ENCODE peak calls at places on chromosomes 2 and 18, in four cellular contexts. A is H1, R is mesendoderm, K is IMR-90. M is an unnamed sample.

GRCh38 chr2:199760574-199760973 is 90.4 kb downstream of the FTCDNL1 start:
- DNase-seq in A (no peak), K (no peak), R (peak; percentile 21), M (no peak)

GRCh38 chr2:88545118-88545517 is 82.1 kb downstream of the EIF2AK3 start:
- DNase-seq in K (peak; percentile 38), R (peak; percentile 82), A (no peak), M (no peak)

GRCh38 chr2:65794994-65795393 is 362.6 kb upstream of the SPRED2 start:
- DNase-seq in A (no peak), K (no peak), R (no peak), M (no peak)

GRCh38 chr2:31271851-31272267 is 37.9 kb downstream of the EHD3 start:
- DNase-seq in A (no peak), R (peak; percentile 63), K (peak; percentile 26), M (no peak)

GRCh38 chr2:231395188-231396057 is at the start of gene B3GNT7:
- DNase-seq in A (peak; percentile 82), R (no peak), K (no peak), M (no peak)

GRCh38 chr18:13514558-13514957 is 211.8 kb downstream of the FAM210A start:
- DNase-seq in A (no peak), K (no peak), R (no peak), M (no peak)

GRCh38 chr2:229601936-229602335 is 112.4 kb downstream of the DNER start:
- DNase-seq in K (no peak), R (no peak), A (no peak), M (no peak)

GRCh38 chr2:208415897-208416296 is 9.3 kb downstream of the PTH2R start:
- DNase-seq in K (no peak), A (no peak), R (no peak), M (no peak)

GRCh38 chr2:99545066-99545465 is 55.2 kb upstream of the REV1 start:
- DNase-seq in R (peak; percentile 60), K (peak; percentile 57), A (no peak), M (no peak)

GRCh38 chr2:160220545-160221009 is 20.5 kb upstream of the ITGB6 start:
- DNase-seq in R (peak; percentile 51), K (no peak), A (no peak), M (no peak)

GRCh38 chr18:35616664-35617423 is 35.3 kb downstream of the GALNT1 start:
- DNase-seq in R (peak; percentile 75), A (no peak), K (peak; percentile 92), M (no peak)

GRCh38 chr18:22185298-22185697 is 15.9 kb downstream of the GATA6 start:
- DNase-seq in K (no peak), A (no peak), R (no peak), M (no peak)

GRCh38 chr2:43082111-43082877 is 144.1 kb downstream of the ZFP36L2 start:
- DNase-seq in K (peak; percentile 79), A (no peak), R (no peak), M (no peak)

GRCh38 chr2:11547912-11548497 is 14.2 kb downstream of the GREB1 start:
- DNase-seq in A (peak; percentile 28), K (no peak), R (no peak), M (no peak)

GRCh38 chr2:229553091-229553490 is 161.3 kb downstream of the DNER start:
- DNase-seq in R (no peak), A (no peak), K (no peak), M (no peak)

GRCh38 chr2:46135936-46136335 is 161.3 kb upstream of the EPAS1 start:
- DNase-seq in A (no peak), K (peak; percentile 64), R (peak; percentile 56), M (no peak)

DNA sequence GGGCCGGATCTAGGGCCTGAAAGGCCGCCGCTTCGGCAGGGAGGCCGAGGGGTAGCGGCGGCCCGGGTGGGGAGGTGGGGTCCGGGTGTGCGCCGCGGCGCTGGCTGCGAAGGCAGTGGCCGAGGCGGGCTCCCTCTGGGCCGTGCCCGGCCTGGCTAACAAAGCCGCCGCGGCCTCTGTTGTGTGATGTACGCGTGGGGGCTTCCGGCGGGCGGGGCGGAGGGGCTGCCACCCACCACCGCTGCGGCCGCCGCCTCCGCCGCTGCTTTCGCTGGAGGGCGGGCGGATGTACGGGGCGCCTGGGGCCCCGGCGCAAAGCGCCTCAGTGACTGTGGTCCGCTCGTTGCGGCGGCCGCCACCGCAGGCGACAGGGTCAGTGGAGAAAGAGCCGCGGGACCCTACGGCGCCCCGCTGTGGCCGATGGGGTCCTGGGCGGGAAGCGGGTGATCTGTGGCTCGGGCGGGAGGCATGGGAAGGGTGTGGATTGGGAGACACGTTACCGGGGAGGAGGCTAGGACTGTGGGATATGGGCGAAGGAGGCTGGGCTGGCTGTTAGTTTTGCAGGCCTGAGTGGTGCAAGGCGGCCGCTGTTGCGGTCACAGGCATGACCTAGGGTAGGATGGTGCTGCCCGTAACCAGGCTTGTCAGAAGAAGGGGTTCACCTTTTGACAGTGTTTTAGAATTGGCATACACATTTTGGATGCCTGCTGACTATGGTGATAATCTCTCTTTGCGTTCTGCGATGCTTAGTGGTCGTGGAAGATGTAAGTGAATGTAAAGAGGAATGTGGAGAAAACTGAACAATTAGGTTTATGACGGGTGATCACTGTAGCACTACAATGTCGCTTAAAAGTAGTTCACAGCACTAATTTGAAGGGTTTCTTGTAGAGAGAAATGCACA is 662 bp downstream of the BZW1 start:
- DNase-seq in R (peak; percentile 70), K (peak; percentile 49), A (peak; percentile 71), M (peak; percentile 52)
- H2BK15ac ChIP-seq in R (no peak overlapping the region), K (no peak overlapping the region), A (no peak overlapping the region), M (no peak overlapping the region)

DNA sequence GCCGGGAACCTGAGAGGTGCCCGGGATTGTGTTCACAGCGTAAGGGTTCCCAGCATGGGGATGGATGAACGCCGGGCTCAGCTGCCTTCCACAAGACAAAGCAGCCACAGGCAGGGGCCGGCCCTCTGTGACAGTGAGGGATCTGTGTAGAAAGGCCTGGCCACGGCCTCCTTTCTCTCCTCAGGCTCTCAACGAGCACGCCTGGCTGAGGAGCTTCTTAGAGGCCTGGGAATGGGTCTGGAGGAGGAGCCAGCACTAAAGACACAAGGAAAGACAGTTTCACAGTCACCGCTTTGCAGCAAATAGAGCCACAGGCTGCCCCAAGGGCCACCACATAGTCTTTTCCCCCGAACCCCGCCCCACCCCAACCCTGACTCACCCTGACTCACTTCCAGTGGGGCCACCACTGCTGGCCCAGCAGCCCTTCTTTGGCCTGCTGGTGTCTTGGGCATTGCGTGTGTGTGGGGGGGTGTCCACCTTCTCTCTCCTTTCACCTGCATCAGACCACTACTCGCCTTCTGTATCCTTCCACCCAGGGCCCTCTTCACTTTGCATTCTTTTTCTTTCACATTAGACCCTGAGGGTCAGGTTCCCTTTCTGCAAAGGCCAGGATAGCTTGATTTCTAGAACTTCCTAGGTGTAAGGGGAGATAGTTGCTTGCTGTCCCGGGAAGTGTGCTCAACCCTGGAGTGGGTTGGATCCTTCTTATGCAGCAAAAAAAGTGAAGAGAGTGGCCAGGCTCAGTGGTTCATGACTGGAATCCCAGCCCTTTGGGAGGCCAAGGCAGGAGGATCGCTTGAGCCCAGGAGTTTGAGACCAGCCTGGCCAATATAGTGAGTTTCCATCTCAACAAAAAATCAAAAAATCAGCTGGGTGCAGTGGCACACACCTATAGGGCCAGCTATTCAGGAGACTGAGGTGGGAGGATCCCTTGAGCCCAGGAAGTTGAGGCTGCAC is 19.3 kb upstream of the HPCAL1 start:
- DNase-seq in A (no peak), K (peak; percentile 87), R (peak; percentile 24), M (peak; percentile 38)
- H3K18ac ChIP-seq in A (no peak overlapping the region), K (peak overlapping the region; percentile 58), R (no peak overlapping the region), M (peak overlapping the region; percentile 86)

GRCh38 chr2:237878321-237879057 is 19.1 kb downstream of the RAMP1 start:
- DNase-seq in K (no peak), R (no peak), A (peak; percentile 47), M (no peak)
- H2BK15ac ChIP-seq in K (no peak overlapping the region), R (no peak overlapping the region), A (no peak overlapping the region), M (no peak overlapping the region)

GRCh38 chr2:8546319-8547283 is 135.3 kb upstream of the ID2 start:
- DNase-seq in R (no peak), A (no peak), K (no peak), M (no peak)

GRCh38 chr2:8545676-8546318 is 136.1 kb upstream of the ID2 start:
- DNase-seq in K (no peak), R (no peak), A (no peak), M (no peak)

GRCh38 chr2:8543412-8544167 is 138.3 kb upstream of the ID2 start:
- DNase-seq in A (no peak), K (peak; percentile 90), R (no peak), M (no peak)

GRCh38 chr2:8544168-8544785 is 137.6 kb upstream of the ID2 start:
- DNase-seq in R (no peak), A (no peak), K (no peak), M (no peak)

DNA sequence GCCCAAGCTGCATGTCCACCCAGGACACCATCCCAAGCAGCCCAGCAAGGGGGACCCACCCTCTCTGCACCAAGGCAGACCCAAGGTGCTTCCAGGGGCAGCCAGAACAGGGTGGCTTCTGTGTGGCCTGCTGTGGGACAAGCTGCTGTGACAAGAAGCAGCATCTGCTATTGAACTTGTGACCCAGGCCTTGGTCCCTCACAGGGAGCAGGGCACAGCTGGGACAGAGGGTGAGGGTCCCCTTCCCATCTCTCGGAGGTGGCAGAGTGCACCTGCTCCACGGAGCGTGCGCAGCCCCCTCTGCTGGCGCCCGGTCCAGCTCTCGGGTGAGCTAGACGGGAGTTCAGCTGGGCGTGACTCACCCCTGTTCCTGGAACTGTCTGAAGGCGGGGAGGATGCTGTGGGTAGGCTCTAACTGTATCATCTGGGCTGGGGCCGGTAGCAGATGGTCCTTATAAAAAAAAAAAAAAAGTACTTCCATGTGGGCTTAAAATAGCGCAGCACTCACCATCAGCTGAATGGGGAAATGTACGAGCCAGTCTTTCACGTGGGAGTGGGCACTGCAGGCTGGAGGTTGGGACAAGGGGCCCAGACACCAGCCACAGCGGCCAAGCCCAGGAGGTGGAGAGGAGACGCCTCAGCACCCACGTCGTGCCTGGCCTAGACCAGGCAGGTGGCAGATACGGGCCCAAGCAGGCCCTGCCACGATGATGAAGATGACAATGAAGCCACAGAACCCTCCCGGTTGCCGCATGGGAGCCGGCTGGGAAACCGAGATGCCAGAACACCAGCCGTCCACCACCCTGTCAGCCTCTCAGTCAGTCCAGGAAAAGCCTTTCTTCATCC is 136.8 kb upstream of the ID2 start:
- DNase-seq in K (peak; percentile 93), R (no peak), A (no peak), M (no peak)
- H3K18ac ChIP-seq in K (peak overlapping the region; percentile 29), R (no peak overlapping the region), A (no peak overlapping the region), M (peak overlapping the region; percentile 94)

DNA sequence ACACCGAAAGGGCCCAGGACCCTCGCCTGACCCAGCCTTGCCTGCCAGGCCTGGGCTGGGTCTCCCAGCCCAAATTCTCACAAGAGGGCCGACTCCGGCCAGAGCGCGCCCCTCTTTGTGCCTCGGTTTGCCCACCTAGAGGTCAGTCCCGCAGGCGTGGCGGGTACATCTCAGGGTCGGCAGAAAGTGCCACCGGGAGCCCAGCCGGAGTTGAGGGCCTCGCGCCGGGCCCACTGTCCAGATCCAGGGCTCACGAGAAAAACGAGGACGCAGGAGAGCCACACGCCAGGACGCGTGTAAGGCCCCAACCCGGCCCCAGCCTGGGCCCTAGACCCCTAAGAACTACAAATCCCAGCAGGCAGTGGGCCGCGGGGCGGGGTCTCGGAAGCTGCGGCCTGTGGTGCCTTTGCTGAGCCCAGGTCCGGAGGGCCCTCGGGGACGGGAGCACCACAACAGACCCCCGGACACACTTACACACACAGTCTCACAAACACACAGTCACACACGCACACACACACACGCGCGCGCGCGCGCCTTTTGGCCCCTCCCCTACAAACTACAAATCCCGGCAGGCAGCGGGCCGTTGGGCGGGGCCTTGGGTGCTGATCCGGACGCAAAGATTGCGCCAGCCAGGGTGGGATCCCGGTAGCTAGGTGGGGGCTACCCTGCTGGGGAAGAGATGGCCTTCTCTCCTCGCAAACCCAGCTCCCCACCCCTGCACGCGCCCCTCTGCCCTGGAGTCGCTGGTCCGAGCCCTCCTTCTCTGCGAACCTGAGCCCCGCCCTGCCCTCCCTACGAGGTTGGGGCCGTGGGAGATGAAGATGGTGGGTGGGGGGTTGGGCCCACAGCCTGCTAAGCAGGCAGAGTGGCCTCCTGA is at the start of gene SH2D6:
- DNase-seq in K (peak; percentile 68), R (peak; percentile 96), A (peak; percentile 93), M (peak; percentile 73)
- H2BK15ac ChIP-seq in K (peak within 1 kb of the TSS; percentile 98), R (no peak within 1 kb of the TSS), A (peak within 1 kb of the TSS; percentile 31), M (peak within 1 kb of the TSS; percentile 90)